ENCODE peak calls at places on chromosomes 5 and 9, in six cellular contexts. R is stomach, A is spleen, J is transverse colon, W is sigmoid colon, E is HL-60. Y is an unnamed sample. For H3K27me3, the result is how much of the 10 kb centered on the place peaks cover.

GRCh38 chr5:150065346-150065745 is 21.0 kb downstream of the CSF1R start:
- DNase-seq in R (no peak), A (peak), J (peak), W (peak), E (no peak), Y (no peak)

GRCh38 chr5:175847503-175847902 is 23.9 kb upstream of the CPLX2 start:
- DNase-seq in R (no peak), A (no peak), J (no peak), W (no peak), E (no peak), Y (no peak)

GRCh38 chr5:132430736-132431135 is 59.8 kb downstream of the IRF1 start:
- DNase-seq in R (no peak), A (no peak), J (peak), W (no peak), E (no peak), Y (no peak)

GRCh38 chr9:91802391-91802790 is 147.6 kb downstream of the ROR2 start:
- DNase-seq in R (no peak), A (no peak), J (no peak), W (peak), E (no peak), Y (no peak)

GRCh38 chr5:138946241-138946623 is 71.1 kb upstream of the LRRTM2 start:
- DNase-seq in R (no peak), A (no peak), J (no peak), W (peak), E (no peak), Y (no peak)

GRCh38 chr9:129140397-129141065 is 29.3 kb downstream of the PTPA start:
- DNase-seq in R (peak), A (peak), J (peak), W (peak), E (no peak), Y (no peak)

GRCh38 chr5:143143973-143144372 is 259.5 kb downstream of the NR3C1 start:
- DNase-seq in R (no peak), A (no peak), J (no peak), W (no peak), E (no peak), Y (no peak)

GRCh38 chr9:126219166-126219565 is 107.5 kb upstream of the MVB12B start:
- DNase-seq in R (no peak), A (no peak), J (no peak), W (no peak), E (no peak), Y (no peak)

GRCh38 chr9:99561435-99562262 is 260.0 kb upstream of the NR4A3 start:
- DNase-seq in R (no peak), A (no peak), J (no peak), W (no peak), E (no peak), Y (no peak)

DNA sequence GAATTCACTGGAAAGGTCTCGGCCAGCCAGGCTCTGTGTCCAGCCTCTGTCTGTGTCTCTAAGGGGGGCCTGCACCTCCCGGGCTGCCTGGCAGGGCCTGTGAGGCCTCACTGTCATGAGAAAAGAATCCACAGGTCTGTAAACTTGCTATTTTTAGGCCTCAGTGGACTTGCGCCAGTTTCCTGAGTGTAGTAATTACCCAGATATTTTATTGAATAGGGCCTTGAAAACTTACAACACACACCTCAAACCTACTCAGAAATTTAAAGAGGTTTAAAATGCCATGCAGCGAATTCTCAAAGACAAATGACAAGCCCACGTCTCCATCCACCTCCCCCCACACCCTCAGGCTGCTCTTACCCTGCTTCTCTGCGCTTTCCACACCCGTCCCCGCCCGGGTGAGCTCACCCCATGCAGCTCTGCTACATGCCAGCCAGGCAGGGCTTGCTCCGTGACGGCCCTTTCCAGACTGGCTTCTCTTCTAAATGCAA is 8.8 kb upstream of the TENT4A start:
- DNase-seq in R (no peak), A (no peak), J (peak), W (peak), E (no peak), Y (peak)
- TF ChIP-seq POLR2AphosphoS5 in R (no peak), A (no peak), J (peak), W (peak), E (no peak), Y (no peak)

GRCh38 chr9:32782476-32783167 is 718 bp upstream of the TMEM215 start:
- DNase-seq in R (no peak), A (peak), J (no peak), W (no peak), E (no peak), Y (no peak)

GRCh38 chr9:32783168-32783891 is at the start of gene TMEM215:
- DNase-seq in R (no peak), A (peak), J (no peak), W (no peak), E (peak), Y (no peak)
- H3K27me3 ChIP-seq in R (under half), A (under half), J (half or more), W (under half), E (half or more), Y (half or more)

GRCh38 chr9:124698265-124698664 is 72.8 kb downstream of the NR6A1 start:
- DNase-seq in R (no peak), A (no peak), J (no peak), W (no peak), E (no peak), Y (no peak)
- TF ChIP-seq POLR2AphosphoS5 in R (no peak), A (no peak), J (no peak), W (no peak), E (no peak), Y (no peak)

DNA sequence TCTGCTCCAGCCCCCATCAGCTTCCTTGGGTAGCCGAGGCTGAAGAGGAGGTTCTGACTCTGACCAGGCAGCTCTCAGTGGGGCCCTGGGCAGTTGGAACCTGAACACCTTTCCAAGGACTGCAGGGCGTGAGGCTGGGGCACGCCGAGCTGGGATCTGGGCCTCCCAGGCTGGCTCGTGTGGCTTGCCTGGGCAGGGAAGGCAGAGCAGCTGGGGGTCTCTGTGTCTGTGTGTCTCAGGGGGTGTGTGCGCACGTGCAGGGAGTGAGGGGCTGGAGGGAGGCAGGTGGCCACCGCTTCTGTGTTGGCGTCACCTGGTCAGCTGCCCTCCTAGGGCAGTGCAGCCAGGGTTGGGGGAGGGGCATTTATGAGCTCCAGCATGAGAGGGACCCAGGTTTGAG is 4.3 kb downstream of the ADAMTSL2 start:
- DNase-seq in R (no peak), A (no peak), J (no peak), W (no peak), E (no peak), Y (no peak)
- H3K27me3 ChIP-seq in R (under half), A (under half), J (under half), W (under half), E (under half), Y (under half)

GRCh38 chr5:168672016-168672415 is 92.8 kb upstream of the PANK3 start:
- DNase-seq in R (no peak), A (peak), J (no peak), W (no peak), E (no peak), Y (no peak)
- TF ChIP-seq POLR2AphosphoS5 in R (no peak), A (no peak), J (no peak), W (no peak), E (no peak), Y (no peak)

GRCh38 chr9:136132500-136133050 is 13.9 kb upstream of the TMEM250 start:
- DNase-seq in R (no peak), A (no peak), J (no peak), W (no peak), E (no peak), Y (no peak)
- H3K27me3 ChIP-seq in R (under half), A (under half), J (half or more), W (under half), E (half or more), Y (under half)

GRCh38 chr9:134135343-134136116 is at the start of gene WDR5:
- DNase-seq in R (peak), A (peak), J (peak), W (peak), E (peak), Y (peak)
- TF ChIP-seq POLR2AphosphoS5 in R (no peak), A (peak), J (no peak), W (peak), E (peak), Y (peak)

Y was measured in Panc1.